ENCODE peak calls at places on chromosomes 16 and 17, in five cellular contexts. Q is PC-3, N is AG04450, J is ovary, E is OCI-LY7. C is an unnamed sample.

GRCh38 chr17:81727324-81728031 is 15.4 kb downstream of the SLC25A10 start:
- DNase-seq in Q (peak), N (no peak), J (no peak), E (no peak), C (no peak)

GRCh38 chr16:49827806-49828428 is 28.0 kb downstream of the ZNF423 start:
- DNase-seq in Q (no peak), N (no peak), J (no peak), E (no peak), C (peak)

GRCh38 chr16:2019500-2019899 is at the start of gene NPW:
- DNase-seq in Q (no peak), N (no peak), J (no peak), E (peak), C (no peak)

GRCh38 chr17:8785547-8786412 is 13.4 kb downstream of the MFSD6L start:
- DNase-seq in Q (peak), N (peak), J (peak), E (peak), C (peak)

GRCh38 chr17:4556996-4557395 is 1.8 kb upstream of the MYBBP1A start:
- DNase-seq in Q (no peak), N (no peak), J (no peak), E (no peak), C (no peak)

GRCh38 chr17:8991514-8992285 is 26.2 kb upstream of the PIK3R5 start:
- DNase-seq in Q (peak), N (peak), J (no peak), E (peak), C (peak)

GRCh38 chr17:19977360-19978205 is at the start of gene AKAP10:
- DNase-seq in Q (peak), N (peak), J (peak), E (peak), C (peak)

GRCh38 chr16:31519746-31520145 is 8.0 kb upstream of the AHSP start:
- DNase-seq in Q (no peak), N (no peak), J (no peak), E (no peak), C (no peak)

GRCh38 chr16:88744520-88744835 is 38.2 kb downstream of the CTU2 start:
- DNase-seq in Q (no peak), N (no peak), J (no peak), E (no peak), C (no peak)

GRCh38 chr16:75080205-75081029 is 36.2 kb downstream of the LDHD start:
- DNase-seq in Q (peak), N (peak), J (no peak), E (no peak), C (no peak)

GRCh38 chr16:29809850-29810698 is 1.9 kb upstream of the PRRT2 start:
- DNase-seq in Q (peak), N (no peak), J (peak), E (peak), C (no peak)

GRCh38 chr17:48307222-48307621 is 122.8 kb downstream of the SKAP1 start:
- DNase-seq in Q (no peak), N (no peak), J (no peak), E (no peak), C (no peak)

GRCh38 chr17:81523139-81524062 is 4.8 kb upstream of the FSCN2 start:
- DNase-seq in Q (peak), N (no peak), J (no peak), E (peak), C (peak)

GRCh38 chr17:29043539-29044165 is 711 bp downstream of the PIPOX start:
- DNase-seq in Q (no peak), N (no peak), J (no peak), E (no peak), C (no peak)

GRCh38 chr16:2053897-2054296 is 6.1 kb downstream of the TSC2 start:
- DNase-seq in Q (no peak), N (no peak), J (no peak), E (no peak), C (no peak)

GRCh38 chr16:72856797-72857196 is 191.1 kb downstream of the ZFHX3 start:
- DNase-seq in Q (peak), N (no peak), J (no peak), E (no peak), C (no peak)

GRCh38 chr17:56599093-56599492 is 5.6 kb downstream of the NOG start:
- DNase-seq in Q (no peak), N (no peak), J (no peak), E (no peak), C (no peak)

GRCh38 chr17:72191356-72191755 is 70.5 kb downstream of the SOX9 start:
- DNase-seq in Q (no peak), N (no peak), J (no peak), E (no peak), C (no peak)

GRCh38 chr16:52861614-52862022 is 191.1 kb downstream of the CHD9NB start:
- DNase-seq in Q (peak), N (no peak), J (no peak), E (no peak), C (no peak)

DNA sequence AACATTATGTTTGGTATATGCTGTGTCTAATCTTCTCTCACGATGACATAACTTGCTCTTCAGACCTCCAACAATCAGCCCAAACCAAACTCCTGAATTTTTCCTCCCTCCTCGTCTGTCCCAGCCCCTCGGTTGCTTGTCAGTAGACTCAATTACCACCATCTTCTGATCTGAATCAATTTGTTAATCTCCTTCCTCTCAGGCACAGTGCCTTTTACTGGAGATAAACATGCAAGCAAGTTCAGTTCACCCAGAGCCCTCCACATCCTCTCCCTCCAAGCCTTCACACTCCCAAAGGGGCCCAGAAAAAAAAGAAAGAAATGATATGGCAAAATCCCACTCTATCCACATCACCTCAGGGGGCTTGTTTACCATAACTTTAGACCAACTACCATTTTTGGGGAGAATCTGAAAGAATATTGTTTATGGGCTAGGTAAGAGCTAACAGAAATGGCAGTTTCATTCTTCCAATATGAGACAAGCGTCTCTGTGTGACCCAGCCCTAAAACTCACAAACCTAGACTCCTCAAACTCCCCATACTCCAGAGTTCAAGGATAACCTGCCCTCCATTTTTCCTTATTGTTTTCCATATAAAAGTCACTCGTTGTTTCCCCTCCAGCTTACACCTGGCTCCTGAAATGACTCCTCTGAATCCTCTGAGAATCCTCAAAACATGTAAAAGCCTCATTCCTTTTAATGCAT is 1.5 kb downstream of the TEX2 start:
- DNase-seq in Q (no peak), N (no peak), J (no peak), E (no peak), C (no peak)
- H3K4me3 ChIP-seq in Q (peak), N (peak), J (peak), E (peak), C (peak)

GRCh38 chr17:82791532-82791931 is 39.7 kb downstream of the TBCD start:
- DNase-seq in Q (peak), N (peak), J (no peak), E (no peak), C (no peak)

GRCh38 chr17:82794781-82795505 is 43.1 kb downstream of the TBCD start:
- DNase-seq in Q (no peak), N (no peak), J (no peak), E (no peak), C (no peak)

GRCh38 chr17:82797061-82797460 is 42.8 kb downstream of the ZNF750 start:
- DNase-seq in Q (no peak), N (no peak), J (no peak), E (no peak), C (no peak)

GRCh38 chr17:82795615-82796014 is 43.8 kb downstream of the TBCD start:
- DNase-seq in Q (no peak), N (no peak), J (no peak), E (no peak), C (no peak)

GRCh38 chr17:82793974-82794620 is 42.2 kb downstream of the TBCD start:
- DNase-seq in Q (no peak), N (no peak), J (no peak), E (no peak), C (no peak)
- H3K27ac ChIP-seq in Q (no peak), N (no peak), J (no peak), E (no peak), C (peak)

GRCh38 chr16:47876494-47876893 is 279.3 kb downstream of the ABCC12 start:
- DNase-seq in Q (no peak), N (no peak), J (no peak), E (no peak), C (no peak)

GRCh38 chr16:47877166-47877565 is 278.6 kb downstream of the ABCC12 start:
- DNase-seq in Q (no peak), N (no peak), J (no peak), E (no peak), C (no peak)

GRCh38 chr16:47872228-47872627 is 283.6 kb downstream of the ABCC12 start:
- DNase-seq in Q (no peak), N (no peak), J (no peak), E (no peak), C (no peak)

GRCh38 chr16:47873434-47873833 is 282.4 kb downstream of the ABCC12 start:
- DNase-seq in Q (no peak), N (no peak), J (no peak), E (peak), C (no peak)
- TF ChIP-seq CTCF in Q (peak), N (peak), J (no peak), E (peak), C (no peak)

GRCh38 chr17:6654816-6655731 is 3.5 kb downstream of the C17orf100 start:
- DNase-seq in Q (no peak), N (no peak), J (no peak), E (no peak), C (no peak)
- H3K4me3 ChIP-seq in Q (no peak), N (no peak), J (no peak), E (no peak), C (peak)

GRCh38 chr17:67620636-67621035 is 97.1 kb upstream of the NOL11 start:
- DNase-seq in Q (no peak), N (no peak), J (no peak), E (no peak), C (no peak)
- H3K27ac ChIP-seq in Q (no peak), N (peak), J (no peak), E (no peak), C (no peak)

DNA sequence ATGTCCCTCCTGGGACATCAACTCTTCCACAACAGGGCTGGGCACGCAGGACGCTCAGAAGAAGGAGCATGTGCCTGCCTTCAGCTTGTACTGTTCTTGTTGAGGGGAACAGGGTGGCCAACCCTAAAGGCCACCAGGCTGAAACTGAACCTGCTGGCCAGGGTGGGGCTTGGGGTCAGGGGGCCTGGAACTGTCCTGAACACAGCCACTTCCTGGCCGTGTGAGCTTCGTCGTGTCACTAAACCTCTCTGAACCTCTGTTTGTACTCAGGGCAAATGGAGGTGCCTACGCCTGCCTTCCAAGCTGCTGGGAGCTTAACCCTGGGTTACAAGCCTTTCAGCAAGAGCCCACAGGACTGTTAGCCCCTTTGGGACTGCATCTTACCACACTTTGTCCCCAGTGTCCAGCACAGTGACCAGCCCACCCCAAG is 6.7 kb downstream of the ARHGAP27 start:
- DNase-seq in Q (no peak), N (no peak), J (no peak), E (no peak), C (no peak)
- TF ChIP-seq CTCF in Q (no peak), N (no peak), J (no peak), E (no peak), C (no peak)

C was measured in heart right ventricle.